ENCODE peak calls at places on chromosomes 12 and 14, in six cellular contexts. E is activated CD4-positive, alpha-beta T cell treated with anti-CD3 and anti-CD28 coated beads for 48 hours; G is AG10803; F is T-helper 17 cell; T is HFFc6; S is Peyer's patch. J is an unnamed sample.

GRCh38 chr12:8628731-8629130 is 16.1 kb upstream of the AICDA start:
- DNase-seq in E (no peak), G (peak), F (no peak), T (no peak), S (no peak), J (no peak)

GRCh38 chr14:78029471-78030372 is 140.5 kb upstream of the NRXN3 start:
- DNase-seq in F (no peak), T (no peak), S (no peak), E (no peak), G (no peak), J (no peak)

GRCh38 chr14:23633160-23633701 is 2.9 kb upstream of the DHRS2 start:
- DNase-seq in G (no peak), F (no peak), E (no peak), S (no peak), T (no peak), J (no peak)

GRCh38 chr12:53380797-53381738 is 1.1 kb downstream of the SP1 start:
- DNase-seq in T (peak), F (no peak), G (peak), E (no peak), S (peak), J (no peak)

GRCh38 chr12:118140825-118141224 is 4.9 kb downstream of the PEBP1 start:
- DNase-seq in F (no peak), G (no peak), E (no peak), S (no peak), T (no peak), J (no peak)

GRCh38 chr14:104187121-104187889 is 48.9 kb downstream of the KIF26A start:
- DNase-seq in S (no peak), F (no peak), T (no peak), G (peak), E (no peak), J (no peak)

GRCh38 chr14:93702946-93703345 is 85.3 kb downstream of the PRIMA1 start:
- DNase-seq in E (no peak), G (no peak), F (no peak), S (no peak), T (no peak), J (no peak)

GRCh38 chr14:54329082-54329695 is 67.6 kb upstream of the CDKN3 start:
- DNase-seq in S (peak), G (peak), T (peak), F (no peak), E (peak), J (peak)